ENCODE peak calls at places on chromosomes 13 and 19, in five cellular contexts. S, C, Q, A and I are unnamed samples.

GRCh38 chr13:50678464-50679162 is 164.9 kb downstream of the DLEU7 start:
- DNase-seq in Q (no peak), A (no peak), S (peak; percentile 52), C (no peak), I (peak; percentile 88)

GRCh38 chr13:61756031-61756430 is 340.4 kb upstream of the PCDH20 start:
- DNase-seq in A (no peak), Q (no peak), S (no peak), C (no peak), I (no peak)

GRCh38 chr19:14519860-14520407 is 1.7 kb upstream of the DNAJB1 start:
- DNase-seq in C (no peak), Q (no peak), A (peak; percentile 51), S (peak; percentile 98), I (peak; percentile 60)

GRCh38 chr19:18881491-18881890 is 14.5 kb downstream of the CERS1 start:
- DNase-seq in C (no peak), Q (no peak), S (no peak), A (no peak), I (no peak)

GRCh38 chr19:3983936-3984583 is 1.2 kb downstream of the EEF2 start:
- DNase-seq in S (peak; percentile 17), Q (no peak), C (peak; percentile 57), A (peak; percentile 55), I (peak; percentile 59)

GRCh38 chr13:62360609-62361008 is 945.0 kb upstream of the PCDH20 start:
- DNase-seq in Q (no peak), S (no peak), A (no peak), C (no peak), I (no peak)

GRCh38 chr19:48578891-48579290 is 26.9 kb downstream of the SULT2B1 start:
- DNase-seq in Q (no peak), C (no peak), S (peak; percentile 7), A (no peak), I (no peak)

GRCh38 chr19:54164369-54165068 is 5.0 kb upstream of the LENG1 start:
- DNase-seq in S (peak; percentile 94), Q (no peak), C (peak; percentile 89), A (peak; percentile 61), I (no peak)

GRCh38 chr13:34458756-34459462 is 483.2 kb upstream of the NBEA start:
- DNase-seq in A (no peak), Q (no peak), S (no peak), C (no peak), I (no peak)

GRCh38 chr19:2820112-2820702 is 539 bp downstream of the ZNF554 start:
- DNase-seq in C (peak; percentile 35), Q (peak; percentile 43), A (peak; percentile 39), S (no peak), I (no peak)

GRCh38 chr19:46925548-46925950 is 64.8 kb downstream of the ARHGAP35 start:
- DNase-seq in Q (no peak), C (peak; percentile 77), S (peak; percentile 85), A (no peak), I (no peak)

GRCh38 chr13:23554000-23554399 is 16.2 kb upstream of the TNFRSF19 start:
- DNase-seq in Q (no peak), S (peak; percentile 76), C (no peak), A (no peak), I (peak; percentile 33)

GRCh38 chr19:50720921-50721291 is 1.3 kb upstream of the SHANK1 start:
- DNase-seq in C (no peak), Q (peak; percentile 49), A (no peak), S (peak; percentile 48), I (peak; percentile 69)
- TF ChIP-seq CTCF in C (no peak), Q (no peak), A (no peak), S (no peak), I (peak; percentile 14)

GRCh38 chr19:40808021-40808325 is 9.0 kb downstream of the EGLN2 start:
- DNase-seq in C (no peak), S (no peak), A (no peak), Q (no peak), I (no peak)

GRCh38 chr19:40805258-40805868 is 6.4 kb downstream of the EGLN2 start:
- DNase-seq in Q (no peak), A (peak; percentile 50), C (no peak), S (no peak), I (no peak)

GRCh38 chr19:40807147-40808020 is 8.4 kb downstream of the EGLN2 start:
- DNase-seq in S (peak; percentile 49), Q (no peak), A (no peak), C (peak; percentile 78), I (no peak)

GRCh38 chr19:40804783-40805242 is 5.8 kb downstream of the EGLN2 start:
- DNase-seq in Q (no peak), A (no peak), C (no peak), S (no peak), I (no peak)

DNA sequence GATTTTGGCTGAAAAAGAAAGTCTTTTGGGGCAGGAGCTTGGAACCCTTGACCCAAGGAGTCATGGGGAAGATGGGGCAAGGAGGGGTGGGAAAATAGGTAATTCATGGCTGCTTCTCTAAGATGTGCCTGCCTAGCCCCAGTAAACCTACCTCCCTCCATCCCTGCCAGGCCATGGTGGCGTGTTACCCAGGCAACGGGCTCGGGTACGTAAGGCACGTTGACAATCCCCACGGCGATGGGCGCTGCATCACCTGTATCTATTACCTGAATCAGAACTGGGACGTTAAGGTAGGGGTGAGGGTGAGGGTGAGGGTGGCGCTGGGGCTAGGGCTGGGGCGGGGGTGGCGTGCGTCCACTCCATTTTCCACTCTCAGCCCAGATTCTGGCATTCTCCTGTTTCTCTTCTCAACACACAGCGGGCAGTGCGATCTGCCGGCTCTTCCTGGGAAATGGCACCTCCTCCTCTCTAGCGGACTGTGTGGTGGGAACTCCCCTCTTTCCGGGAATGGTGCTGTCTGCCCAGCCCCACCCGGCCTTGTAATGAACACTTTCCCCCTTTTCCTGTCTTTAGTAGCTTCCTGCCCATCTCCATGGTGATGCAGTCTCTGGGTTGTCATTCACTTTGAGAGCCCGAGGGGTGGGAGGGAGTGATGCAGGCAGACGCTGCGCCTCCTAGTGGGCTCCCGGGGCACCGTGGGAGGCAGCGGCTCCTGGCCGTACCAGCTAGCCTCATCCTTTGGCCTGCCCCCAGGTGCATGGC is 7.6 kb downstream of the EGLN2 start:
- DNase-seq in Q (peak; percentile 72), A (peak; percentile 86), C (peak; percentile 95), S (no peak), I (peak; percentile 95)
- H3K4me3 ChIP-seq in Q (no peak overlapping the region), A (no peak overlapping the region), C (no peak overlapping the region), S (no peak overlapping the region), I (no peak overlapping the region)

GRCh38 chr13:27796544-27797227 is 4.4 kb downstream of the GSX1 start:
- DNase-seq in Q (no peak), A (no peak), S (no peak), C (no peak), I (no peak)

GRCh38 chr13:27794921-27795717 is 2.8 kb downstream of the GSX1 start:
- DNase-seq in A (no peak), S (no peak), Q (no peak), C (no peak), I (no peak)

GRCh38 chr13:27794075-27794691 is 1.9 kb downstream of the GSX1 start:
- DNase-seq in S (no peak), C (no peak), A (no peak), Q (no peak), I (no peak)

GRCh38 chr13:27795718-27796019 is 3.4 kb downstream of the GSX1 start:
- DNase-seq in S (no peak), A (no peak), Q (no peak), C (no peak), I (no peak)

GRCh38 chr13:27797228-27797624 is 4.9 kb downstream of the GSX1 start:
- DNase-seq in S (peak; percentile 32), Q (no peak), A (no peak), C (peak; percentile 66), I (peak; percentile 19)
- TF ChIP-seq CTCF in S (peak; percentile 33), Q (no peak), A (no peak), C (peak; percentile 32), I (peak; percentile 5)

GRCh38 chr13:29572575-29572974 is 22.9 kb downstream of the SLC7A1 start:
- DNase-seq in C (no peak), A (no peak), S (no peak), Q (no peak), I (no peak)

GRCh38 chr13:29571876-29572570 is 23.5 kb downstream of the SLC7A1 start:
- DNase-seq in A (no peak), C (no peak), S (no peak), Q (no peak), I (no peak)

GRCh38 chr13:29570058-29570654 is 25.3 kb downstream of the SLC7A1 start:
- DNase-seq in S (no peak), A (no peak), C (no peak), Q (no peak), I (no peak)

GRCh38 chr13:29575098-29575497 is 20.4 kb downstream of the SLC7A1 start:
- DNase-seq in Q (no peak), S (no peak), A (no peak), C (no peak), I (no peak)

GRCh38 chr13:29573190-29573589 is 22.3 kb downstream of the SLC7A1 start:
- DNase-seq in Q (no peak), S (no peak), C (no peak), A (peak; percentile 24), I (peak; percentile 60)
- H3K4me3 ChIP-seq in Q (no peak overlapping the region), S (no peak overlapping the region), C (no peak overlapping the region), A (no peak overlapping the region), I (no peak overlapping the region)